ENCODE peak calls at places on chromosomes 12 and 14, in five cellular contexts. O is aorta; B is K562; L is HL-60; W is CD4-positive, alpha-beta memory T cell. U is an unnamed sample.

GRCh38 chr14:102606296-102606695 is 13.8 kb downstream of the RCOR1 start:
- DNase-seq in O (no peak), B (no peak), L (no peak), W (no peak), U (no peak)

GRCh38 chr14:102180248-102180998 is 40.7 kb downstream of the WDR20 start:
- DNase-seq in O (no peak), B (no peak), L (no peak), W (no peak), U (no peak)

GRCh38 chr14:75905505-75905904 is 76.3 kb downstream of the TGFB3 start:
- DNase-seq in O (peak; percentile 83), B (no peak), L (peak; percentile 8), W (no peak), U (no peak)

GRCh38 chr12:122366685-122367475 is 55.6 kb downstream of the CLIP1 start:
- DNase-seq in O (no peak), B (peak; percentile 22), L (peak; percentile 18), W (no peak), U (no peak)

GRCh38 chr12:95574799-95575452 is 23.6 kb upstream of the USP44 start:
- DNase-seq in O (no peak), B (peak; percentile 29), L (no peak), W (no peak), U (no peak)

GRCh38 chr12:8644345-8645248 is 18.0 kb downstream of the MFAP5 start:
- DNase-seq in O (no peak), B (no peak), L (peak; percentile 41), W (peak; percentile 52), U (no peak)

GRCh38 chr14:24365600-24366374 is 2.2 kb upstream of the NFATC4 start:
- DNase-seq in O (peak; percentile 92), B (no peak), L (peak; percentile 38), W (peak; percentile 45), U (peak; percentile 92)

GRCh38 chr12:16588812-16589211 is 17.1 kb downstream of the LMO3 start:
- DNase-seq in O (no peak), B (no peak), L (no peak), W (no peak), U (no peak)

GRCh38 chr12:79033788-79034187 is 169.2 kb downstream of the SYT1 start:
- DNase-seq in O (no peak), B (no peak), L (no peak), W (no peak), U (no peak)

GRCh38 chr14:100899841-100900771 is 3.4 kb downstream of the RTL1 start:
- DNase-seq in O (no peak), B (peak; percentile 28), L (no peak), W (no peak), U (no peak)

GRCh38 chr12:43348221-43348620 is 203.8 kb downstream of the ADAMTS20 start:
- DNase-seq in O (no peak), B (no peak), L (no peak), W (no peak), U (no peak)

GRCh38 chr12:57181072-57181471 is 33.7 kb upstream of the LRP1-AS start:
- DNase-seq in O (no peak), B (no peak), L (no peak), W (no peak), U (no peak)

GRCh38 chr14:96821501-96821900 is 24.3 kb downstream of the VRK1 start:
- DNase-seq in O (no peak), B (no peak), L (no peak), W (no peak), U (peak; percentile 13)

GRCh38 chr14:55448146-55448614 is 7.8 kb upstream of the TBPL2 start:
- DNase-seq in O (peak; percentile 71), B (peak; percentile 8), L (no peak), W (no peak), U (peak; percentile 33)

GRCh38 chr12:95473440-95473946 is 459 bp upstream of the METAP2 start:
- DNase-seq in O (peak; percentile 49), B (peak; percentile 28), L (no peak), W (peak; percentile 55), U (peak; percentile 10)

GRCh38 chr12:19234991-19235876 is 105.7 kb downstream of the PLEKHA5 start:
- DNase-seq in O (no peak), B (no peak), L (no peak), W (no peak), U (no peak)

GRCh38 chr12:61804301-61804700 is 455.9 kb upstream of the USP15 start:
- DNase-seq in O (no peak), B (no peak), L (no peak), W (no peak), U (no peak)

GRCh38 chr12:49092086-49092815 is 2.4 kb downstream of the DHH start:
- DNase-seq in O (peak; percentile 61), B (peak; percentile 93), L (peak; percentile 67), W (peak; percentile 43), U (peak; percentile 77)

GRCh38 chr14:75769047-75769685 is 108.1 kb downstream of the TTLL5 start:
- DNase-seq in O (no peak), B (no peak), L (no peak), W (no peak), U (no peak)

GRCh38 chr14:101965796-101966718 is 1.7 kb downstream of the DYNC1H1 start:
- DNase-seq in O (no peak), B (no peak), L (no peak), W (no peak), U (no peak)

GRCh38 chr12:61781021-61781581 is 479.1 kb upstream of the USP15 start:
- DNase-seq in O (no peak), B (no peak), L (no peak), W (no peak), U (no peak)

GRCh38 chr14:76775695-76776305 is 14.5 kb downstream of the VASH1 start:
- DNase-seq in O (no peak), B (no peak), L (no peak), W (no peak), U (no peak)

GRCh38 chr14:68819260-68819691 is 26.4 kb upstream of the ZFP36L1 start:
- DNase-seq in O (no peak), B (peak; percentile 55), L (no peak), W (no peak), U (peak; percentile 86)

GRCh38 chr14:60349663-60350365 is 100.8 kb downstream of the PPM1A start:
- DNase-seq in O (no peak), B (peak; percentile 26), L (no peak), W (no peak), U (peak; percentile 32)

GRCh38 chr14:23556700-23557440 is 799 bp downstream of the THTPA start:
- DNase-seq in O (no peak), B (no peak), L (no peak), W (no peak), U (no peak)

DNA sequence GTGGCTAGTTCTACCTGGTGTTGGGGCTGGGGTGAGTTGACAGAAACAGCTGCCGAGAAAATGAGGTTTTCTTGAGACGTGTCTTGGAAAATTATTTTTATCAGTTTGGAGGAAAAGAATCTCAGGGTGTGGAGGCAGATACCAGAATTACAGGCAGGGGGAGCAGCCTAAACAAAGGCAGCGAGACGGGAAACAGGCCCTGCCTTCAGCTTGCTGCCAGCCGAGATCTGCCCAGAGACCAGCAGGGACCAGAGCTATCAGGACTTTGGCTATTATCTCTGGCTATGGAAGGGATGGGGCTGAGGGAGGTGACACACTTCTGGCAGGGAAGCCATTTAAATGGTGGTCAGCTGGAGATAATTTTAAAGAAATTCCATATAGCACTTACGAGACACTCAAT is 25.7 kb downstream of the SYNDIG1L start:
- DNase-seq in O (no peak), B (no peak), L (no peak), W (no peak), U (peak; percentile 26)
- H3K27ac ChIP-seq in O (no peak overlapping the region), B (no peak overlapping the region), L (no peak overlapping the region), W (no peak overlapping the region), U (no peak overlapping the region)

DNA sequence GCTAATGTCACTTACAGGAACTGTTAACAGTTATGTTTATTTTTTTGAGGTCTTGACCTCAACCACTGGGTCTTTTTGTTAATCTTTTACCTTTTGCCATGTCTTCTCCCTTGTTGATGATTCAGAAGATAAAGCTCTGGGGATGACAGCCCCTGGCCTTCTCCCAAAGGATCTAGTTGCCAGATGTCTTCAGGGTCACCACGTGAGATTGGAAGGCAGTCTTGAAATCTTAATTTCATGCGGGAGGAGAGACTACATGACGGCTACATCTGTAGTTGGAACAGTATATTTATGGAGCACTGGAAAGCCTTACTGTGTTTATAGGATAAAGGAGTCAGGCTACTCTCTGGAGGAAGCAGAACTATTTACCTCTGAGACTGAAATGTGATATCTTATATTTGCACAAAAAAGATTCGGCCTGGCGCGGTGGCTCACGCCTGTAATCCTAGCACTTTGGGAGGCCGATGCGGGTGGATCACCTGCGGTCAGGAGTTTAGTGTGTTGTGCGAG is 5.6 kb downstream of the MLEC start:
- DNase-seq in O (no peak), B (no peak), L (no peak), W (no peak), U (no peak)
- H3K27ac ChIP-seq in O (no peak overlapping the region), B (no peak overlapping the region), L (no peak overlapping the region), W (no peak overlapping the region), U (no peak overlapping the region)

DNA sequence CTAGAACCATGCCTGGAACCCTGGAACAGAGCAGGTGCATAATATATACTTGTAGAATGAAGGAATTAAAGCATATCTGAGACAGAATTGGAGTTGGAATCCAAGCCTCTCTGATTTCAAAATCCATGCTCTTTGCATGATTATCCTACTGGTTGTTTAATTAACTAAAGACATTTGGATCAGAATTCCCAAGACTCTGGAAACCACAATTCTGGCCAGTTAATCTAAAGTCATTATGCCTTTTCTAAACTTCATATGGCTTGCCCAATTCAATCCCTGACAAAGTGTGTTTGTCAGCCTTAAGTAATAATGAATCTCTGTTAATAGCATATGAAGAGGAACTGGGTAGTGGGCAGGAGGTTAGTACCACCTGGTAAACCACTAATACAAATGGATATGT is 422.6 kb downstream of the ATP23 start:
- DNase-seq in O (no peak), B (no peak), L (no peak), W (no peak), U (no peak)
- H3K27ac ChIP-seq in O (no peak overlapping the region), B (no peak overlapping the region), L (no peak overlapping the region), W (no peak overlapping the region), U (no peak overlapping the region)

DNA sequence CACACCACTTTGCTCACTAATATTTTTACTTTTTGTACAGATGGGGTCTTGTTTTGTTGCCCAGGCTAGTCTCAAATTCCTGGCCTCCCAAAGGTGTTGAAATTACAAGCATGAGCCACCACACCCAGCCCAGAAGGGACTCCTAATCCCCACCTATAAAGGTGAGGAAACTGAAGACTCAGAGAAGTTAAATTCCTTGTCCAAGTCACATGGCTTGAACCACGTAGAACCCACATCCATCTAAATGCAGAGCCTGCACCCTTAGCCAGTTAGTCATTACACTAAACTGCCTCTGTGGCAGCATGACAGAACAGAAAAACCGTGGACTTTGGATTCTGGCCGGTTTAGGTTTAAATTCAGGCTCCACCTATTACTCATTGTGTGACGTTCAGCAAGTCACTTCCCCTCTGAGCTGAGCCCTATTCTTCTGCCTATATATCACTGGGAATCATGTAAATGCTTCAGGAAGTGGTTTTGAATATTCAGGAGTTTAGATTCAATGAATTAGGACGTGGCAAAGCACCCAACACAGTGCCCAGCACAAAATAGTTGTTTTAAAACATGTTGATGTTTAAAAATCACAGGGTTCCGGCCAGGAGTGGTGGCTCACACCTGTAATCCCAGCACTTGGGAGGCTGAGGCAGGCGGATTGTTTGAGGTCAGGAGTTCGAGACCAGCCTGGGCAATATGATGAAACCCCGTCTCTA is 3.0 kb upstream of the CORO1C start:
- DNase-seq in O (peak; percentile 56), B (no peak), L (peak; percentile 50), W (no peak), U (no peak)
- H3K27ac ChIP-seq in O (peak overlapping the region; percentile 79), B (peak overlapping the region; percentile 53), L (peak overlapping the region; percentile 28), W (no peak overlapping the region), U (no peak overlapping the region)

DNA sequence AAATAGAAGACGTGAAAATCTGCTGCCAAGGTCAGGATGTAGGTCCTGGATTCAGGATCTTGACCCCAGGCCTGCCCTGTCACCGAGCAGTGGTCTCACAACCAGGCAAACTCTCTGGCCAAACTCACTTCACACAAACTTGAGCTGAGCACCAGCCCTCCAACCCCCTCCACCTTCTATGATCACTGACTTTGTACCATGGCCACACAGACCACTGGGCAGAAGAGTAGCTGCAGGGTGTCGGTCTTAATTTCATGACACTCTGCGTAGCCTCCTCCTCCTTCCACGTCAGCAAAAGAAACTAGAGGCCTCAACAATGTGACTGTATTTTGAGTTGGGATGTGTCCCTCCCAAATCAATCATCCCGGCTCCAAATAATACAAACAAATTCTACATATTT is 7.2 kb upstream of the TBX3 start:
- DNase-seq in O (no peak), B (no peak), L (no peak), W (no peak), U (no peak)
- H3K27ac ChIP-seq in O (no peak overlapping the region), B (no peak overlapping the region), L (no peak overlapping the region), W (no peak overlapping the region), U (no peak overlapping the region)

U was measured in WERI-Rb-1.